ENCODE peak calls at places on chromosomes 13 and 19, in four cellular contexts. U is neural crest cell, V is NCI-H2029, Z is GOT3. O is an unnamed sample.

GRCh38 chr13:50537029-50537428 is 306.5 kb downstream of the DLEU7 start:
- DNase-seq in V (no peak), U (no peak), Z (no peak), O (no peak)

GRCh38 chr19:50812474-50812873 is 11.1 kb downstream of the KLK1 start:
- DNase-seq in U (no peak), V (no peak), Z (no peak), O (no peak)

GRCh38 chr19:33032218-33032781 is 32.4 kb downstream of the RHPN2 start:
- DNase-seq in U (no peak), Z (no peak), V (no peak), O (no peak)

GRCh38 chr13:98976338-98976737 is 1.5 kb downstream of the DOCK9 start:
- DNase-seq in Z (no peak), U (no peak), V (no peak), O (no peak)

GRCh38 chr19:14582894-14583340 is at the start of gene CLEC17A:
- DNase-seq in U (no peak), Z (no peak), V (no peak), O (no peak)

GRCh38 chr19:15238639-15239155 is 6.4 kb upstream of the EPHX3 start:
- DNase-seq in V (no peak), U (no peak), Z (no peak), O (no peak)

GRCh38 chr13:113880651-113881611 is 17.1 kb upstream of the GAS6 start:
- DNase-seq in Z (no peak), V (no peak), U (no peak), O (no peak)

GRCh38 chr13:74191036-74191809 is 57.0 kb upstream of the KLF12 start:
- DNase-seq in U (no peak), Z (no peak), V (no peak), O (no peak)

GRCh38 chr19:11973020-11973810 is 8.4 kb downstream of the ZNF763 start:
- DNase-seq in Z (no peak), V (no peak), U (no peak), O (no peak)

GRCh38 chr19:35905178-35905727 is 2.8 kb downstream of the TYROBP start:
- DNase-seq in V (no peak), Z (no peak), U (no peak), O (no peak)

GRCh38 chr13:77150651-77151050 is 123.7 kb upstream of the FBXL3 start:
- DNase-seq in U (no peak), Z (no peak), V (no peak), O (no peak)

GRCh38 chr13:83325454-83325853 is 556.8 kb downstream of the SLITRK1 start:
- DNase-seq in U (no peak), Z (no peak), V (no peak), O (no peak)

GRCh38 chr13:67914535-67914934 is 684.4 kb upstream of the PCDH9 start:
- DNase-seq in V (no peak), Z (no peak), U (no peak), O (no peak)

GRCh38 chr19:49073514-49074378 is 1.2 kb upstream of the KCNA7 start:
- DNase-seq in Z (no peak), U (no peak), V (no peak), O (peak; percentile 51)

GRCh38 chr13:39866722-39867121 is 211.3 kb downstream of the COG6 start:
- DNase-seq in U (no peak), Z (no peak), V (no peak), O (no peak)

GRCh38 chr19:46629546-46630025 is 4.7 kb upstream of the PTGIR start:
- DNase-seq in Z (no peak), U (no peak), V (no peak), O (no peak)

GRCh38 chr13:61453121-61453520 is 37.5 kb upstream of the PCDH20 start:
- DNase-seq in U (no peak), Z (no peak), V (no peak), O (no peak)

GRCh38 chr19:16232568-16232967 is 34.9 kb downstream of the AP1M1 start:
- DNase-seq in Z (no peak), U (no peak), V (no peak), O (no peak)

O was measured in glutamatergic neuron.